ENCODE peak calls at places on chromosome 12, in ten cellular contexts. One of them, this sample, is unnamed.

GRCh38 chr12:64618953-64619590 is 8.8 kb downstream of the RASSF3 start:
- DNase-seq in astrocyte of the cerebellum: no peak
- DNase-seq in fibroblast of mammary gland: peak
- DNase-seq in DND-41: no peak
- DNase-seq in breast epithelium: no peak
- DNase-seq in AG04449: no peak
- DNase-seq in AG09309: peak
- DNase-seq in spleen: no peak
- DNase-seq in CD8-positive, alpha-beta T cell: no peak
- DNase-seq in mucosa of descending colon: no peak
- DNase-seq in this sample: peak

GRCh38 chr12:125247477-125247876 is 182.2 kb downstream of the AACS start:
- DNase-seq in astrocyte of the cerebellum: no peak
- DNase-seq in fibroblast of mammary gland: no peak
- DNase-seq in DND-41: no peak
- DNase-seq in breast epithelium: no peak
- DNase-seq in AG04449: no peak
- DNase-seq in AG09309: no peak
- DNase-seq in spleen: no peak
- DNase-seq in CD8-positive, alpha-beta T cell: no peak
- DNase-seq in mucosa of descending colon: no peak
- DNase-seq in this sample: no peak

GRCh38 chr12:6782119-6782518 is 7.2 kb upstream of the CD4 start:
- DNase-seq in astrocyte of the cerebellum: no peak
- DNase-seq in fibroblast of mammary gland: no peak
- DNase-seq in DND-41: no peak
- DNase-seq in breast epithelium: no peak
- DNase-seq in AG04449: no peak
- DNase-seq in AG09309: no peak
- DNase-seq in spleen: no peak
- DNase-seq in CD8-positive, alpha-beta T cell: no peak
- DNase-seq in mucosa of descending colon: no peak
- DNase-seq in this sample: no peak

GRCh38 chr12:68587448-68587873 is 23.2 kb upstream of the RAP1B start:
- DNase-seq in astrocyte of the cerebellum: no peak
- DNase-seq in fibroblast of mammary gland: no peak
- DNase-seq in DND-41: peak
- DNase-seq in breast epithelium: no peak
- DNase-seq in AG04449: no peak
- DNase-seq in AG09309: no peak
- DNase-seq in spleen: no peak
- DNase-seq in CD8-positive, alpha-beta T cell: peak
- DNase-seq in mucosa of descending colon: no peak
- DNase-seq in this sample: no peak

GRCh38 chr12:83265798-83266197 is 579.1 kb downstream of the TMTC2 start:
- DNase-seq in astrocyte of the cerebellum: no peak
- DNase-seq in fibroblast of mammary gland: no peak
- DNase-seq in DND-41: no peak
- DNase-seq in breast epithelium: no peak
- DNase-seq in AG04449: no peak
- DNase-seq in AG09309: no peak
- DNase-seq in spleen: no peak
- DNase-seq in CD8-positive, alpha-beta T cell: no peak
- DNase-seq in mucosa of descending colon: no peak
- DNase-seq in this sample: no peak

GRCh38 chr12:129675947-129676346 is 227.9 kb downstream of the TMEM132D start:
- DNase-seq in astrocyte of the cerebellum: peak
- DNase-seq in fibroblast of mammary gland: no peak
- DNase-seq in DND-41: peak
- DNase-seq in breast epithelium: no peak
- DNase-seq in AG04449: no peak
- DNase-seq in AG09309: no peak
- DNase-seq in spleen: no peak
- DNase-seq in CD8-positive, alpha-beta T cell: no peak
- DNase-seq in mucosa of descending colon: no peak
- DNase-seq in this sample: no peak

GRCh38 chr12:94745562-94745961 is 95.2 kb upstream of the TMCC3 start:
- DNase-seq in astrocyte of the cerebellum: no peak
- DNase-seq in fibroblast of mammary gland: no peak
- DNase-seq in DND-41: no peak
- DNase-seq in breast epithelium: no peak
- DNase-seq in AG04449: no peak
- DNase-seq in AG09309: no peak
- DNase-seq in spleen: no peak
- DNase-seq in CD8-positive, alpha-beta T cell: no peak
- DNase-seq in mucosa of descending colon: no peak
- DNase-seq in this sample: no peak

GRCh38 chr12:84913151-84913550 is 552 bp upstream of the SLC6A15 start:
- DNase-seq in astrocyte of the cerebellum: no peak
- DNase-seq in fibroblast of mammary gland: peak
- DNase-seq in DND-41: no peak
- DNase-seq in breast epithelium: no peak
- DNase-seq in AG04449: no peak
- DNase-seq in AG09309: no peak
- DNase-seq in spleen: no peak
- DNase-seq in CD8-positive, alpha-beta T cell: no peak
- DNase-seq in mucosa of descending colon: no peak
- DNase-seq in this sample: peak

GRCh38 chr12:3418609-3419469 is 72.2 kb upstream of the PRMT8 start:
- DNase-seq in astrocyte of the cerebellum: no peak
- DNase-seq in fibroblast of mammary gland: no peak
- DNase-seq in DND-41: no peak
- DNase-seq in breast epithelium: no peak
- DNase-seq in AG04449: no peak
- DNase-seq in AG09309: no peak
- DNase-seq in spleen: no peak
- DNase-seq in CD8-positive, alpha-beta T cell: no peak
- DNase-seq in mucosa of descending colon: no peak
- DNase-seq in this sample: no peak

GRCh38 chr12:98741229-98741614 is 96.1 kb downstream of the APAF1 start:
- DNase-seq in astrocyte of the cerebellum: no peak
- DNase-seq in fibroblast of mammary gland: peak
- DNase-seq in DND-41: no peak
- DNase-seq in breast epithelium: no peak
- DNase-seq in AG04449: no peak
- DNase-seq in AG09309: no peak
- DNase-seq in spleen: no peak
- DNase-seq in CD8-positive, alpha-beta T cell: no peak
- DNase-seq in mucosa of descending colon: no peak
- DNase-seq in this sample: peak

GRCh38 chr12:75814856-75815754 is 216.5 kb downstream of the PHLDA1 start:
- DNase-seq in astrocyte of the cerebellum: peak
- DNase-seq in fibroblast of mammary gland: peak
- DNase-seq in DND-41: no peak
- DNase-seq in breast epithelium: no peak
- DNase-seq in AG04449: peak
- DNase-seq in AG09309: peak
- DNase-seq in spleen: no peak
- DNase-seq in CD8-positive, alpha-beta T cell: no peak
- DNase-seq in mucosa of descending colon: no peak
- DNase-seq in this sample: peak

GRCh38 chr12:47876404-47876960 is 28.3 kb downstream of the VDR start:
- DNase-seq in astrocyte of the cerebellum: no peak
- DNase-seq in fibroblast of mammary gland: no peak
- DNase-seq in DND-41: no peak
- DNase-seq in breast epithelium: no peak
- DNase-seq in AG04449: no peak
- DNase-seq in AG09309: no peak
- DNase-seq in spleen: peak
- DNase-seq in CD8-positive, alpha-beta T cell: no peak
- DNase-seq in mucosa of descending colon: no peak
- DNase-seq in this sample: no peak

GRCh38 chr12:50620050-50620974 is 115.5 kb downstream of the DIP2B start:
- DNase-seq in astrocyte of the cerebellum: peak
- DNase-seq in fibroblast of mammary gland: peak
- DNase-seq in DND-41: peak
- DNase-seq in breast epithelium: no peak
- DNase-seq in AG04449: peak
- DNase-seq in AG09309: peak
- DNase-seq in spleen: no peak
- DNase-seq in CD8-positive, alpha-beta T cell: no peak
- DNase-seq in mucosa of descending colon: no peak
- DNase-seq in this sample: peak

GRCh38 chr12:114812858-114813761 is 129.1 kb upstream of the TBX3 start:
- DNase-seq in astrocyte of the cerebellum: peak
- DNase-seq in fibroblast of mammary gland: no peak
- DNase-seq in DND-41: no peak
- DNase-seq in breast epithelium: no peak
- DNase-seq in AG04449: no peak
- DNase-seq in AG09309: no peak
- DNase-seq in spleen: no peak
- DNase-seq in CD8-positive, alpha-beta T cell: no peak
- DNase-seq in mucosa of descending colon: no peak
- DNase-seq in this sample: no peak

GRCh38 chr12:69102856-69103255 is 136.5 kb upstream of the CPSF6 start:
- DNase-seq in astrocyte of the cerebellum: no peak
- DNase-seq in fibroblast of mammary gland: no peak
- DNase-seq in DND-41: no peak
- DNase-seq in breast epithelium: no peak
- DNase-seq in AG04449: no peak
- DNase-seq in AG09309: no peak
- DNase-seq in spleen: no peak
- DNase-seq in CD8-positive, alpha-beta T cell: no peak
- DNase-seq in mucosa of descending colon: no peak
- DNase-seq in this sample: no peak

GRCh38 chr12:106841471-106842302 is 67.2 kb downstream of the RIC8B start:
- DNase-seq in astrocyte of the cerebellum: peak
- DNase-seq in fibroblast of mammary gland: peak
- DNase-seq in DND-41: peak
- DNase-seq in breast epithelium: no peak
- DNase-seq in AG04449: no peak
- DNase-seq in AG09309: peak
- DNase-seq in spleen: no peak
- DNase-seq in CD8-positive, alpha-beta T cell: peak
- DNase-seq in mucosa of descending colon: no peak
- DNase-seq in this sample: peak

GRCh38 chr12:80938397-80938796 is 663 bp upstream of the LIN7A start:
- DNase-seq in astrocyte of the cerebellum: no peak
- DNase-seq in fibroblast of mammary gland: no peak
- DNase-seq in DND-41: no peak
- DNase-seq in breast epithelium: no peak
- DNase-seq in AG04449: no peak
- DNase-seq in AG09309: no peak
- DNase-seq in spleen: no peak
- DNase-seq in CD8-positive, alpha-beta T cell: no peak
- DNase-seq in mucosa of descending colon: no peak
- DNase-seq in this sample: no peak
- H3K4me3 ChIP-seq in astrocyte of the cerebellum: peak
- H3K4me3 ChIP-seq in fibroblast of mammary gland: no peak
- H3K4me3 ChIP-seq in DND-41: no peak
- H3K4me3 ChIP-seq in breast epithelium: peak
- H3K4me3 ChIP-seq in AG04449: peak
- H3K4me3 ChIP-seq in AG09309: no peak
- H3K4me3 ChIP-seq in spleen: no peak
- H3K4me3 ChIP-seq in CD8-positive, alpha-beta T cell: no peak
- H3K4me3 ChIP-seq in mucosa of descending colon: no peak
- H3K4me3 ChIP-seq in this sample: peak

GRCh38 chr12:121794532-121795028 is 1.1 kb upstream of the RHOF start:
- DNase-seq in astrocyte of the cerebellum: no peak
- DNase-seq in fibroblast of mammary gland: no peak
- DNase-seq in DND-41: no peak
- DNase-seq in breast epithelium: no peak
- DNase-seq in AG04449: no peak
- DNase-seq in AG09309: no peak
- DNase-seq in spleen: peak
- DNase-seq in CD8-positive, alpha-beta T cell: no peak
- DNase-seq in mucosa of descending colon: peak
- DNase-seq in this sample: no peak
- TF ChIP-seq CTCF in astrocyte of the cerebellum: no peak
- TF ChIP-seq CTCF in fibroblast of mammary gland: no peak
- TF ChIP-seq CTCF in DND-41: no peak
- TF ChIP-seq CTCF in breast epithelium: no peak
- TF ChIP-seq CTCF in AG04449: no peak
- TF ChIP-seq CTCF in AG09309: no peak
- TF ChIP-seq CTCF in spleen: no peak
- TF ChIP-seq CTCF in CD8-positive, alpha-beta T cell: peak
- TF ChIP-seq CTCF in mucosa of descending colon: no peak
- TF ChIP-seq CTCF in this sample: no peak

GRCh38 chr12:214005-214736 is at the start of gene SLC6A12:
- DNase-seq in astrocyte of the cerebellum: no peak
- DNase-seq in fibroblast of mammary gland: no peak
- DNase-seq in DND-41: no peak
- DNase-seq in breast epithelium: no peak
- DNase-seq in AG04449: no peak
- DNase-seq in AG09309: no peak
- DNase-seq in spleen: peak
- DNase-seq in CD8-positive, alpha-beta T cell: no peak
- DNase-seq in mucosa of descending colon: no peak
- DNase-seq in this sample: no peak
- H3K4me3 ChIP-seq in astrocyte of the cerebellum: no peak
- H3K4me3 ChIP-seq in fibroblast of mammary gland: no peak
- H3K4me3 ChIP-seq in DND-41: no peak
- H3K4me3 ChIP-seq in breast epithelium: peak
- H3K4me3 ChIP-seq in AG04449: no peak
- H3K4me3 ChIP-seq in AG09309: no peak
- H3K4me3 ChIP-seq in spleen: no peak
- H3K4me3 ChIP-seq in CD8-positive, alpha-beta T cell: no peak
- H3K4me3 ChIP-seq in mucosa of descending colon: no peak
- H3K4me3 ChIP-seq in this sample: no peak

DNA sequence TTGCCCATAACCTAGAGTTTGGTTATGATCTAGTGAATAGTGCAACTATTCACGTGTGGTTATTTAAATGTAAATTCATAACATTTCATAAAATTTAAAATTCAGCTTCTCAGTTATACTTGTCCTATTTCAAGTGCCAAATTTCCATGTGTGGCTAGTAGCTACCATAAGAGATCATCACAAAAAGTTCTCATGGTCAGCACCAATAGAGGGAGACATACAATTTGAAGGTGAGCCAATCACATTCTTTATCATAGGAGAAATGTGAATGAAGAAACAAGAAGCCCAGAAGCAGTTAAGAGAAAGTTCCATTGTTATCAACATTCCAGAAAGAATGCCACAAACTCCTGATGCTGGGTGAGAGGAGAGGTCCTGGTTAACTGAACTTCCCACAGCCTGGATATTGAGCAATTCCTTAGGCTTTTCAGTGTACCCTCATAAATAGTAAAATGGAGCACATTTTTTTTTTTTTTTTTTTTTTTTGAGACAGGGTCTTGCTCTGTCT is 892.9 kb upstream of the USP15 start:
- DNase-seq in astrocyte of the cerebellum: no peak
- DNase-seq in fibroblast of mammary gland: no peak
- DNase-seq in DND-41: no peak
- DNase-seq in breast epithelium: no peak
- DNase-seq in AG04449: no peak
- DNase-seq in AG09309: no peak
- DNase-seq in spleen: no peak
- DNase-seq in CD8-positive, alpha-beta T cell: no peak
- DNase-seq in mucosa of descending colon: no peak
- DNase-seq in this sample: no peak
- TF ChIP-seq CTCF in astrocyte of the cerebellum: peak
- TF ChIP-seq CTCF in fibroblast of mammary gland: no peak
- TF ChIP-seq CTCF in DND-41: no peak
- TF ChIP-seq CTCF in breast epithelium: no peak
- TF ChIP-seq CTCF in AG04449: no peak
- TF ChIP-seq CTCF in AG09309: no peak
- TF ChIP-seq CTCF in spleen: no peak
- TF ChIP-seq CTCF in CD8-positive, alpha-beta T cell: no peak
- TF ChIP-seq CTCF in mucosa of descending colon: no peak
- TF ChIP-seq CTCF in this sample: peak

This sample was measured in foreskin fibroblast.